ENCODE peak calls at places on chromosomes 2 and 18, in five cellular contexts. O is epithelial cell of esophagus, D is GM23248, Y is iPS DF 6.9, L is heart right ventricle. Z is an unnamed sample.
A peak's percentile ranks its signal among the peaks of the same experiment; 100 is the strongest.

GRCh38 chr2:98460573-98461560 is 16.2 kb downstream of the INPP4A start:
- DNase-seq in O (no peak), D (no peak), Y (no peak), L (peak; percentile 39), Z (no peak)

GRCh38 chr2:29587791-29588190 is 333.6 kb downstream of the ALK start:
- DNase-seq in O (peak; percentile 49), D (peak; percentile 25), Y (no peak), L (no peak), Z (no peak)

GRCh38 chr18:77000527-77000926 is 132.1 kb downstream of the MBP start:
- DNase-seq in O (peak; percentile 48), D (peak; percentile 72), Y (no peak), L (no peak), Z (no peak)

GRCh38 chr2:178241852-178242551 is 47.7 kb downstream of the OSBPL6 start:
- DNase-seq in O (peak; percentile 90), D (peak; percentile 95), Y (no peak), L (peak; percentile 74), Z (peak; percentile 88)

GRCh38 chr18:12278765-12279682 is 24.9 kb downstream of the CIDEA start:
- DNase-seq in O (peak; percentile 80), D (peak; percentile 97), Y (no peak), L (peak; percentile 92), Z (peak; percentile 91)

GRCh38 chr18:36179562-36180334 is 7.5 kb upstream of the MOCOS start:
- DNase-seq in O (no peak), D (peak; percentile 67), Y (no peak), L (peak; percentile 66), Z (peak; percentile 37)

GRCh38 chr2:8576525-8577157 is 105.2 kb upstream of the ID2 start:
- DNase-seq in O (no peak), D (no peak), Y (no peak), L (no peak), Z (no peak)

GRCh38 chr2:119232666-119232993 is 9.0 kb downstream of the STEAP3 start:
- DNase-seq in O (no peak), D (no peak), Y (no peak), L (no peak), Z (no peak)

GRCh38 chr2:209696836-209697711 is 74.6 kb upstream of the UNC80 start:
- DNase-seq in O (no peak), D (no peak), Y (no peak), L (no peak), Z (no peak)

GRCh38 chr2:141493936-141494335 is 636.9 kb downstream of the LRP1B start:
- DNase-seq in O (no peak), D (no peak), Y (no peak), L (no peak), Z (no peak)

GRCh38 chr18:32548688-32549087 is 78.0 kb upstream of the GAREM1 start:
- DNase-seq in O (no peak), D (no peak), Y (peak; percentile 7), L (no peak), Z (no peak)

GRCh38 chr18:41617592-41617991 is 337.4 kb upstream of the PIK3C3 start:
- DNase-seq in O (no peak), D (no peak), Y (no peak), L (no peak), Z (no peak)

GRCh38 chr2:604826-605524 is 72.2 kb downstream of the TMEM18 start:
- DNase-seq in O (no peak), D (no peak), Y (no peak), L (no peak), Z (no peak)

GRCh38 chr2:204687776-204688175 is 142.5 kb downstream of the PARD3B start:
- DNase-seq in O (no peak), D (no peak), Y (no peak), L (no peak), Z (no peak)

GRCh38 chr2:160209457-160209856 is 9.4 kb upstream of the ITGB6 start:
- DNase-seq in O (peak; percentile 61), D (peak; percentile 90), Y (no peak), L (no peak), Z (peak; percentile 59)

DNA sequence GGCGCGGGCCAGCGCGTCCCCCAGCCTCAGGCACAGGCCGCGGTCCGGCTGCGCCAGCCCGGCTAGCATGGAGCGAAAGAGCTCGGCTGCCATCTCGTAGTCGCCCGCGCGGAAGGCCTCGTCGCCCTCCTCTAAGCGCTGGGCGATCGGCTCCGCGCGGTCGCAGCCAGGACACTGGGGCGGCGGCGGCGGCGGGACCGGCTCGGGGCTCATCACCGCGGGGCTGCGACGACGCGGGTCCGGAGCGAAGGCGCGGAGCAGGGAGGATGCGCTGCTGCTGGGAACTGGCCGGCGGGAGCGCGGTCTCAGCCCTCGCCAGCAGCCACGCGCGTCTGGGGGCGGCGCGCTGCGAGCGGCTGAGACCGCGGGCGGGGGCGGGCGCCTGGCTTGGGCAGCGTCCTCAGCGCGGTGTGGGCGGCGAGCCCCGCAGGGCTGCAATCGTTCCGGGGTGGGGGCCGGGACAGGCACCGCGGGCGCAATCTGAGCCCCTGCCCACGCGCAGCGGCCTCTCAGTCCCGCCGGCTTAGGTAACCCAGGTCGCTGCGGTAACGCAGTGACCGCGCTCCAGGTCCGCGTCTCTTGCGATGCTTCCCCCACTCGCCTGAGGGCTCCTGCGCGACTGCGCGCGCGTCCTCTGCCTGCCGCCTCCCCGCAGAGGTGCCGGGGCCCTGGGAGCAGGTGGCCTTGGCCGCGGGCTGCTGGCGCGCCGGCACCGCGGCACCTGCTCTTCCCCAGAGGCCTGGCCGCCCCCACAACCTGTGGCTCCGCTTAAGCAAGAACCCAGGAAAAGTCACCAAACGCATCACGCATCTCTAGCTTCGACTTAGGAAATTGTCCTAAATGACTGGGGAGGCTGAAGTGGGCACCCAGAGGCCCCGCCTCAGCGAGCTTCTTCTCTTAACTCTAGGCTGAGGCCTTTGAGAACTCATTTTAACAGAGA is at the start of gene LONRF2:
- DNase-seq in O (no peak), D (peak; percentile 40), Y (no peak), L (peak; percentile 16), Z (no peak)
- H3K4me3 ChIP-seq in O (no peak within 1 kb of the TSS), D (peak within 1 kb of the TSS; percentile 68), Y (peak within 1 kb of the TSS; percentile 58), L (peak within 1 kb of the TSS; percentile 61), Z (peak within 1 kb of the TSS; percentile 45)

GRCh38 chr2:162256621-162257020 is 13.4 kb upstream of the FAP start:
- DNase-seq in O (peak; percentile 51), D (peak; percentile 81), Y (no peak), L (no peak), Z (no peak)
- H3K4me3 ChIP-seq in O (no peak overlapping the region), D (peak overlapping the region; percentile 28), Y (no peak overlapping the region), L (no peak overlapping the region), Z (no peak overlapping the region)

GRCh38 chr18:13375302-13376255 is 157.0 kb downstream of the LDLRAD4 start:
- DNase-seq in O (peak; percentile 24), D (peak; percentile 96), Y (no peak), L (peak; percentile 76), Z (peak; percentile 54)

GRCh38 chr18:13372405-13372995 is 153.9 kb downstream of the LDLRAD4 start:
- DNase-seq in O (no peak), D (peak; percentile 12), Y (no peak), L (no peak), Z (no peak)

GRCh38 chr18:13374096-13374467 is 155.5 kb downstream of the LDLRAD4 start:
- DNase-seq in O (no peak), D (no peak), Y (no peak), L (no peak), Z (no peak)

GRCh38 chr18:13376298-13376840 is 157.8 kb downstream of the LDLRAD4 start:
- DNase-seq in O (no peak), D (no peak), Y (no peak), L (no peak), Z (no peak)

GRCh38 chr18:13374468-13375301 is 156.1 kb downstream of the LDLRAD4 start:
- DNase-seq in O (no peak), D (no peak), Y (no peak), L (no peak), Z (no peak)
- H3K4me3 ChIP-seq in O (no peak overlapping the region), D (no peak overlapping the region), Y (no peak overlapping the region), L (no peak overlapping the region), Z (no peak overlapping the region)

DNA sequence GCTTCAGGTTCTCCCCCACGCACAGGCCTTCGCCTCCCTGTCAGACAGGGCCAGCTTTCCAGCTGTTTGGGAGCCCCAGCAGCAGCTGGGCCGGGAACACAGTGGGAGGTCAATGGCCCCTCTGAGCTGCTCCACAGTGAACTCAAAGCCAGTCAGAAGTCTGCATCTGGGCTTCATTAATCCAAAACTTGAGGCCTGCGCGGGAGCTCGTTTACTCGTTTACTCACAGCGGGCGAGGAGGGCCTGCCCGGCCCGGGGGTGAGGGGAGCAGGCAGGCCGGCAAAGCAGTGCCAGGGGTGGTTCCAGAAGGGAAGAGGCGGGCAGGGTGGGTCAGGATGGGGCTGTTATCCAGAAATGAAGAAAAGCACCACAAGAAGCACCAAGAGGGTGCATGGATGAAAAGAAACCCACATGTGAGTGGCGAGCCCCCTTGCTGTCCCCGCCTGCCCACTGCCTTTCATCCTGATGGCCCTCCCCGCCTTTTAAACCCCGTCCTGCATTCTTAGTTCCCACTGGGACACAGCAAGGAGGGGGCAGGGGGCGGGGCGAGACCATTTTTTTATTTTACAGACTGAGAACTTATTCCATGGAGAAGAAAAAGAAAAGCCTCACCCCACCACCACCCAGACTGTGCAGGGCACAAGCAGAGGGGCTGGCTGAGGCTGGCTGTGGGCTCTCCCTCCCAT is 37.0 kb upstream of the SEMA4C start:
- DNase-seq in O (no peak), D (peak; percentile 68), Y (no peak), L (peak; percentile 74), Z (no peak)
- H3K4me3 ChIP-seq in O (no peak overlapping the region), D (no peak overlapping the region), Y (no peak overlapping the region), L (peak overlapping the region; percentile 37), Z (no peak overlapping the region)

GRCh38 chr2:173991857-173992588 is 26.9 kb upstream of the SP3 start:
- DNase-seq in O (peak; percentile 72), D (peak; percentile 89), Y (no peak), L (peak; percentile 57), Z (no peak)
- H3K4me3 ChIP-seq in O (no peak overlapping the region), D (peak overlapping the region; percentile 20), Y (no peak overlapping the region), L (no peak overlapping the region), Z (no peak overlapping the region)

GRCh38 chr18:48942554-48943261 is 8.1 kb downstream of the SMAD7 start:
- DNase-seq in O (peak; percentile 92), D (peak; percentile 97), Y (no peak), L (no peak), Z (peak; percentile 94)
- H3K4me3 ChIP-seq in O (no peak overlapping the region), D (peak overlapping the region; percentile 53), Y (no peak overlapping the region), L (peak overlapping the region; percentile 92), Z (no peak overlapping the region)

GRCh38 chr2:44578401-44579135 is 216.8 kb downstream of the CAMKMT start:
- DNase-seq in O (peak; percentile 92), D (peak; percentile 73), Y (no peak), L (no peak), Z (no peak)

GRCh38 chr2:44580875-44581515 is 219.2 kb downstream of the CAMKMT start:
- DNase-seq in O (no peak), D (no peak), Y (no peak), L (no peak), Z (no peak)

GRCh38 chr2:44582363-44583008 is 220.7 kb downstream of the CAMKMT start:
- DNase-seq in O (peak; percentile 83), D (peak; percentile 65), Y (no peak), L (no peak), Z (no peak)

GRCh38 chr2:44579136-44579836 is 217.5 kb downstream of the CAMKMT start:
- DNase-seq in O (peak; percentile 72), D (peak; percentile 16), Y (no peak), L (no peak), Z (no peak)

GRCh38 chr2:44579837-44580230 is 218.1 kb downstream of the CAMKMT start:
- DNase-seq in O (no peak), D (peak; percentile 26), Y (no peak), L (no peak), Z (no peak)
- H3K4me3 ChIP-seq in O (no peak overlapping the region), D (no peak overlapping the region), Y (no peak overlapping the region), L (no peak overlapping the region), Z (no peak overlapping the region)

Z was measured in HFF-Myc.